ENCODE peak calls at places on chromosomes 13 and 19, in ten cellular contexts. One of them, this sample, is unnamed. For H3K4me1, the result is how much of the 10 kb centered on the place peaks cover.

GRCh38 chr13:109288151-109288709 is 498.2 kb downstream of the IRS2 start:
- DNase-seq in kidney: no peak
- DNase-seq in upper lobe of left lung: no peak
- DNase-seq in stomach: no peak
- DNase-seq in right lobe of liver: no peak
- DNase-seq in colonic mucosa: no peak
- DNase-seq in heart left ventricle: no peak
- DNase-seq in cardiac muscle cell: no peak
- DNase-seq in A549: no peak
- DNase-seq in upper lobe of right lung: no peak
- DNase-seq in this sample: no peak

GRCh38 chr13:66665991-66666390 is 564.1 kb downstream of the PCDH9 start:
- DNase-seq in kidney: peak
- DNase-seq in upper lobe of left lung: peak
- DNase-seq in stomach: no peak
- DNase-seq in right lobe of liver: no peak
- DNase-seq in colonic mucosa: no peak
- DNase-seq in heart left ventricle: no peak
- DNase-seq in cardiac muscle cell: peak
- DNase-seq in A549: no peak
- DNase-seq in upper lobe of right lung: peak
- DNase-seq in this sample: no peak

GRCh38 chr19:32627714-32628253 is 46.8 kb downstream of the PDCD5 start:
- DNase-seq in kidney: no peak
- DNase-seq in upper lobe of left lung: peak
- DNase-seq in stomach: no peak
- DNase-seq in right lobe of liver: no peak
- DNase-seq in colonic mucosa: no peak
- DNase-seq in heart left ventricle: no peak
- DNase-seq in cardiac muscle cell: no peak
- DNase-seq in A549: no peak
- DNase-seq in upper lobe of right lung: no peak
- DNase-seq in this sample: no peak

GRCh38 chr13:113945857-113946408 is 27.9 kb downstream of the C13orf46 start:
- DNase-seq in kidney: no peak
- DNase-seq in upper lobe of left lung: no peak
- DNase-seq in stomach: no peak
- DNase-seq in right lobe of liver: no peak
- DNase-seq in colonic mucosa: no peak
- DNase-seq in heart left ventricle: no peak
- DNase-seq in cardiac muscle cell: no peak
- DNase-seq in A549: no peak
- DNase-seq in upper lobe of right lung: no peak
- DNase-seq in this sample: peak

GRCh38 chr13:97562962-97563361 is 129.0 kb downstream of the RAP2A start:
- DNase-seq in kidney: no peak
- DNase-seq in upper lobe of left lung: no peak
- DNase-seq in stomach: no peak
- DNase-seq in right lobe of liver: no peak
- DNase-seq in colonic mucosa: no peak
- DNase-seq in heart left ventricle: no peak
- DNase-seq in cardiac muscle cell: no peak
- DNase-seq in A549: no peak
- DNase-seq in upper lobe of right lung: no peak
- DNase-seq in this sample: no peak

GRCh38 chr13:34320084-34320483 is 502.1 kb downstream of the RFC3 start:
- DNase-seq in kidney: no peak
- DNase-seq in upper lobe of left lung: no peak
- DNase-seq in stomach: no peak
- DNase-seq in right lobe of liver: no peak
- DNase-seq in colonic mucosa: no peak
- DNase-seq in heart left ventricle: no peak
- DNase-seq in cardiac muscle cell: no peak
- DNase-seq in A549: no peak
- DNase-seq in upper lobe of right lung: no peak
- DNase-seq in this sample: no peak

GRCh38 chr13:59086147-59086546 is 1077.6 kb downstream of the DIAPH3 start:
- DNase-seq in kidney: no peak
- DNase-seq in upper lobe of left lung: no peak
- DNase-seq in stomach: no peak
- DNase-seq in right lobe of liver: no peak
- DNase-seq in colonic mucosa: no peak
- DNase-seq in heart left ventricle: no peak
- DNase-seq in cardiac muscle cell: peak
- DNase-seq in A549: no peak
- DNase-seq in upper lobe of right lung: no peak
- DNase-seq in this sample: no peak

GRCh38 chr19:47539747-47540311 is 25.0 kb upstream of the NAPA start:
- DNase-seq in kidney: peak
- DNase-seq in upper lobe of left lung: no peak
- DNase-seq in stomach: no peak
- DNase-seq in right lobe of liver: no peak
- DNase-seq in colonic mucosa: no peak
- DNase-seq in heart left ventricle: no peak
- DNase-seq in cardiac muscle cell: no peak
- DNase-seq in A549: no peak
- DNase-seq in upper lobe of right lung: no peak
- DNase-seq in this sample: no peak

GRCh38 chr19:17686592-17687042 is 1.5 kb downstream of the UNC13A start:
- DNase-seq in kidney: peak
- DNase-seq in upper lobe of left lung: peak
- DNase-seq in stomach: no peak
- DNase-seq in right lobe of liver: no peak
- DNase-seq in colonic mucosa: peak
- DNase-seq in heart left ventricle: peak
- DNase-seq in cardiac muscle cell: peak
- DNase-seq in A549: peak
- DNase-seq in upper lobe of right lung: no peak
- DNase-seq in this sample: no peak

GRCh38 chr19:17687141-17687856 is 855 bp downstream of the UNC13A start:
- DNase-seq in kidney: no peak
- DNase-seq in upper lobe of left lung: no peak
- DNase-seq in stomach: no peak
- DNase-seq in right lobe of liver: no peak
- DNase-seq in colonic mucosa: no peak
- DNase-seq in heart left ventricle: no peak
- DNase-seq in cardiac muscle cell: no peak
- DNase-seq in A549: no peak
- DNase-seq in upper lobe of right lung: no peak
- DNase-seq in this sample: no peak

GRCh38 chr19:17685451-17686026 is 2.6 kb downstream of the UNC13A start:
- DNase-seq in kidney: no peak
- DNase-seq in upper lobe of left lung: no peak
- DNase-seq in stomach: no peak
- DNase-seq in right lobe of liver: no peak
- DNase-seq in colonic mucosa: no peak
- DNase-seq in heart left ventricle: no peak
- DNase-seq in cardiac muscle cell: no peak
- DNase-seq in A549: no peak
- DNase-seq in upper lobe of right lung: no peak
- DNase-seq in this sample: no peak

GRCh38 chr19:17684256-17684655 is 3.9 kb downstream of the UNC13A start:
- DNase-seq in kidney: no peak
- DNase-seq in upper lobe of left lung: no peak
- DNase-seq in stomach: no peak
- DNase-seq in right lobe of liver: no peak
- DNase-seq in colonic mucosa: no peak
- DNase-seq in heart left ventricle: no peak
- DNase-seq in cardiac muscle cell: no peak
- DNase-seq in A549: no peak
- DNase-seq in upper lobe of right lung: no peak
- DNase-seq in this sample: no peak

GRCh38 chr19:17686027-17686511 is 2.1 kb downstream of the UNC13A start:
- DNase-seq in kidney: no peak
- DNase-seq in upper lobe of left lung: no peak
- DNase-seq in stomach: no peak
- DNase-seq in right lobe of liver: no peak
- DNase-seq in colonic mucosa: no peak
- DNase-seq in heart left ventricle: peak
- DNase-seq in cardiac muscle cell: peak
- DNase-seq in A549: no peak
- DNase-seq in upper lobe of right lung: no peak
- DNase-seq in this sample: no peak
- H3K27ac ChIP-seq in kidney: no peak
- H3K27ac ChIP-seq in upper lobe of left lung: no peak
- H3K27ac ChIP-seq in stomach: no peak
- H3K27ac ChIP-seq in right lobe of liver: no peak
- H3K27ac ChIP-seq in colonic mucosa: no peak
- H3K27ac ChIP-seq in heart left ventricle: no peak
- H3K27ac ChIP-seq in cardiac muscle cell: no peak
- H3K27ac ChIP-seq in A549: peak
- H3K27ac ChIP-seq in upper lobe of right lung: no peak
- H3K27ac ChIP-seq in this sample: no peak

DNA sequence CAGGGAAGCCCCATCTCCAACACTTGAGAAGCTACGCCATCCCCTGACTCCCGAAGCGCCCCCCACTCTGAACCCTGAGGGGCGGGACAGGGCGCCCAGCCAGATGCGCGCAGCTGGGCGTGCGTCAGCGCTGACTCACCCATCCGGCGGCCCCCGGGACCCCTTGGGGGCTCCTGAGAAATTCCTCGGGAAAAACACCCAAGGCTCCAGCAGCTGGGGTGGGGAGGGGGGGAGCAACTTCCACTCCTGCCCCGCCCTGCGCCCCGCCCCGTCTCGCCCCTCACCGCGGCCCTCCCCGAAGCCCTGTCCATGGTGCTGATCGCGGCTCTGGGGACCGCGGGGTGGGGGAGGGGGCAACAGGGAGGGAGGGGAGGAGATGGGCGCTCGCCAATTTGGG is 1.0 kb downstream of the COL5A3 start:
- DNase-seq in kidney: peak
- DNase-seq in upper lobe of left lung: peak
- DNase-seq in stomach: peak
- DNase-seq in right lobe of liver: no peak
- DNase-seq in colonic mucosa: peak
- DNase-seq in heart left ventricle: peak
- DNase-seq in cardiac muscle cell: peak
- DNase-seq in A549: no peak
- DNase-seq in upper lobe of right lung: peak
- DNase-seq in this sample: no peak
- H3K4me1 ChIP-seq in kidney: under half
- H3K4me1 ChIP-seq in upper lobe of left lung: under half
- H3K4me1 ChIP-seq in stomach: under half
- H3K4me1 ChIP-seq in right lobe of liver: under half
- H3K4me1 ChIP-seq in colonic mucosa: under half
- H3K4me1 ChIP-seq in heart left ventricle: under half
- H3K4me1 ChIP-seq in cardiac muscle cell: under half
- H3K4me1 ChIP-seq in A549: under half
- H3K4me1 ChIP-seq in upper lobe of right lung: under half
- H3K4me1 ChIP-seq in this sample: half or more

DNA sequence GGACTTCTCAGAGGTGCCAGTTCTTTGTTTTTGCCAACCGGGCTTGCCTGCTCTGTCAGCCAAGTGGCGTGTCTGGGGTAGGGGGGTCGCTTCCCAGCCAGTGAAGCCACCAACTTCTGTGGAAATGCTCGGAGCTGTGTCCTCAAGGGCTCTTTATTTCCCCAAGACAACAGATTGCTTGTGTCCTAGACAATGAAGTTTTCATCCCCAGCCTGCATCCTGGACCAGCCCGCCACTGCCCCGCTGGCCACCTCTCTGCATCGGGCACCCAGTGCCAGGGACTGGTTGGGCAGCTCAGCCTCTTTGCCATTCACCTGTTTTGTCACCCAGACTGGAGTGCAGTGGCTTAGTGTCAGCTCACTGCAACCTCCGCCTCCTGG is 3.7 kb downstream of the RAB11B start:
- DNase-seq in kidney: no peak
- DNase-seq in upper lobe of left lung: peak
- DNase-seq in stomach: no peak
- DNase-seq in right lobe of liver: no peak
- DNase-seq in colonic mucosa: no peak
- DNase-seq in heart left ventricle: no peak
- DNase-seq in cardiac muscle cell: no peak
- DNase-seq in A549: no peak
- DNase-seq in upper lobe of right lung: no peak
- DNase-seq in this sample: no peak
- H3K27ac ChIP-seq in kidney: no peak
- H3K27ac ChIP-seq in upper lobe of left lung: peak
- H3K27ac ChIP-seq in stomach: peak
- H3K27ac ChIP-seq in right lobe of liver: peak
- H3K27ac ChIP-seq in colonic mucosa: peak
- H3K27ac ChIP-seq in heart left ventricle: peak
- H3K27ac ChIP-seq in cardiac muscle cell: no peak
- H3K27ac ChIP-seq in A549: peak
- H3K27ac ChIP-seq in upper lobe of right lung: peak
- H3K27ac ChIP-seq in this sample: peak

GRCh38 chr13:40640202-40640601 is 26.2 kb downstream of the FOXO1 start:
- DNase-seq in kidney: no peak
- DNase-seq in upper lobe of left lung: no peak
- DNase-seq in stomach: no peak
- DNase-seq in right lobe of liver: no peak
- DNase-seq in colonic mucosa: no peak
- DNase-seq in heart left ventricle: no peak
- DNase-seq in cardiac muscle cell: no peak
- DNase-seq in A549: no peak
- DNase-seq in upper lobe of right lung: no peak
- DNase-seq in this sample: no peak

GRCh38 chr13:40639226-40639681 is 27.2 kb downstream of the FOXO1 start:
- DNase-seq in kidney: no peak
- DNase-seq in upper lobe of left lung: no peak
- DNase-seq in stomach: no peak
- DNase-seq in right lobe of liver: no peak
- DNase-seq in colonic mucosa: no peak
- DNase-seq in heart left ventricle: peak
- DNase-seq in cardiac muscle cell: peak
- DNase-seq in A549: no peak
- DNase-seq in upper lobe of right lung: no peak
- DNase-seq in this sample: no peak

GRCh38 chr13:40640845-40641458 is 25.5 kb downstream of the FOXO1 start:
- DNase-seq in kidney: no peak
- DNase-seq in upper lobe of left lung: no peak
- DNase-seq in stomach: no peak
- DNase-seq in right lobe of liver: no peak
- DNase-seq in colonic mucosa: no peak
- DNase-seq in heart left ventricle: no peak
- DNase-seq in cardiac muscle cell: no peak
- DNase-seq in A549: no peak
- DNase-seq in upper lobe of right lung: no peak
- DNase-seq in this sample: no peak

GRCh38 chr13:40635315-40635995 is 31.0 kb downstream of the FOXO1 start:
- DNase-seq in kidney: no peak
- DNase-seq in upper lobe of left lung: no peak
- DNase-seq in stomach: no peak
- DNase-seq in right lobe of liver: no peak
- DNase-seq in colonic mucosa: no peak
- DNase-seq in heart left ventricle: no peak
- DNase-seq in cardiac muscle cell: no peak
- DNase-seq in A549: no peak
- DNase-seq in upper lobe of right lung: no peak
- DNase-seq in this sample: no peak

DNA sequence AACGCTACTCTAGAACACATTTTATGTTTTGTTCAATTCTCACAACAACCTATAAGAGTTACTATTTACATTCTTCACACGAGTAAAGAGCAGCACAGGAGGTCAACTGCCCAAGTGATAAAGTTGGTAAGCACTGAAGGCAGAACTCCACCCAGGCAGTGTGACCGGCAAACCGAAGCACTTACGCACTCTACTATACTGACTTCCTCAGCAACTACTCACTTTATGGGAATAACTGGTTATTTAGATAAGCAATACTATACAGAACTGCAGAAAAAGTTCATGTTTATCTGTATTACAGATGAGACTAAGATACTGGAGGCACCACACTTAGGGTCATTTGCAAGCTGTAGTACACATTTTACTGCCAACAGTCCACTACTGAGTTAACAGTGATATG is 28.8 kb downstream of the FOXO1 start:
- DNase-seq in kidney: no peak
- DNase-seq in upper lobe of left lung: no peak
- DNase-seq in stomach: peak
- DNase-seq in right lobe of liver: no peak
- DNase-seq in colonic mucosa: peak
- DNase-seq in heart left ventricle: no peak
- DNase-seq in cardiac muscle cell: no peak
- DNase-seq in A549: no peak
- DNase-seq in upper lobe of right lung: no peak
- DNase-seq in this sample: no peak
- H3K4me1 ChIP-seq in kidney: under half
- H3K4me1 ChIP-seq in upper lobe of left lung: under half
- H3K4me1 ChIP-seq in stomach: half or more
- H3K4me1 ChIP-seq in right lobe of liver: under half
- H3K4me1 ChIP-seq in colonic mucosa: under half
- H3K4me1 ChIP-seq in heart left ventricle: half or more
- H3K4me1 ChIP-seq in cardiac muscle cell: under half
- H3K4me1 ChIP-seq in A549: under half
- H3K4me1 ChIP-seq in upper lobe of right lung: under half
- H3K4me1 ChIP-seq in this sample: under half